ENCODE peak calls at places on chromosomes 11 and 22, in ten cellular contexts. One of them, this sample, is unnamed.

GRCh38 chr22:39556970-39557811 is 13.4 kb upstream of the CACNA1I start:
- DNase-seq in CD4-positive, alpha-beta T cell: peak; percentile 38
- DNase-seq in HTR-8/SVneo: no peak
- DNase-seq in fibroblast of the conjunctiva: no peak
- DNase-seq in DMS 273 treated with DMSO at 0.1 percent for 48 hours: no peak
- DNase-seq in H7: peak; percentile 88
- DNase-seq in epithelial cell of proximal tubule: no peak
- DNase-seq in effector memory CD4-positive, alpha-beta T cell: no peak
- DNase-seq in memory B cell: no peak
- DNase-seq in Calu3: peak; percentile 47
- DNase-seq in this sample: peak; percentile 22

GRCh38 chr22:45231293-45231692 is 9.4 kb downstream of the KIAA0930 start:
- DNase-seq in CD4-positive, alpha-beta T cell: no peak
- DNase-seq in HTR-8/SVneo: no peak
- DNase-seq in fibroblast of the conjunctiva: no peak
- DNase-seq in DMS 273 treated with DMSO at 0.1 percent for 48 hours: no peak
- DNase-seq in H7: peak; percentile 20
- DNase-seq in epithelial cell of proximal tubule: no peak
- DNase-seq in effector memory CD4-positive, alpha-beta T cell: no peak
- DNase-seq in memory B cell: no peak
- DNase-seq in Calu3: no peak
- DNase-seq in this sample: no peak

GRCh38 chr11:94802501-94802900 is 34.3 kb downstream of the AMOTL1 start:
- DNase-seq in CD4-positive, alpha-beta T cell: no peak
- DNase-seq in HTR-8/SVneo: no peak
- DNase-seq in fibroblast of the conjunctiva: no peak
- DNase-seq in DMS 273 treated with DMSO at 0.1 percent for 48 hours: no peak
- DNase-seq in H7: no peak
- DNase-seq in epithelial cell of proximal tubule: no peak
- DNase-seq in effector memory CD4-positive, alpha-beta T cell: no peak
- DNase-seq in memory B cell: no peak
- DNase-seq in Calu3: no peak
- DNase-seq in this sample: no peak

GRCh38 chr22:31586137-31586920 is 75.7 kb downstream of the PISD start:
- DNase-seq in CD4-positive, alpha-beta T cell: no peak
- DNase-seq in HTR-8/SVneo: peak; percentile 43
- DNase-seq in fibroblast of the conjunctiva: peak; percentile 69
- DNase-seq in DMS 273 treated with DMSO at 0.1 percent for 48 hours: no peak
- DNase-seq in H7: no peak
- DNase-seq in epithelial cell of proximal tubule: no peak
- DNase-seq in effector memory CD4-positive, alpha-beta T cell: no peak
- DNase-seq in memory B cell: no peak
- DNase-seq in Calu3: no peak
- DNase-seq in this sample: peak; percentile 99

GRCh38 chr11:77883775-77884174 is 62.8 kb downstream of the AAMDC start:
- DNase-seq in CD4-positive, alpha-beta T cell: no peak
- DNase-seq in HTR-8/SVneo: no peak
- DNase-seq in fibroblast of the conjunctiva: no peak
- DNase-seq in DMS 273 treated with DMSO at 0.1 percent for 48 hours: peak; percentile 1
- DNase-seq in H7: no peak
- DNase-seq in epithelial cell of proximal tubule: no peak
- DNase-seq in effector memory CD4-positive, alpha-beta T cell: no peak
- DNase-seq in memory B cell: no peak
- DNase-seq in Calu3: no peak
- DNase-seq in this sample: peak; percentile 35

GRCh38 chr11:13883042-13883441 is 79.5 kb upstream of the SPON1 start:
- DNase-seq in CD4-positive, alpha-beta T cell: no peak
- DNase-seq in HTR-8/SVneo: no peak
- DNase-seq in fibroblast of the conjunctiva: no peak
- DNase-seq in DMS 273 treated with DMSO at 0.1 percent for 48 hours: no peak
- DNase-seq in H7: no peak
- DNase-seq in epithelial cell of proximal tubule: no peak
- DNase-seq in effector memory CD4-positive, alpha-beta T cell: no peak
- DNase-seq in memory B cell: no peak
- DNase-seq in Calu3: no peak
- DNase-seq in this sample: no peak

GRCh38 chr11:7520011-7520942 is 6.5 kb downstream of the PPFIBP2 start:
- DNase-seq in CD4-positive, alpha-beta T cell: no peak
- DNase-seq in HTR-8/SVneo: no peak
- DNase-seq in fibroblast of the conjunctiva: no peak
- DNase-seq in DMS 273 treated with DMSO at 0.1 percent for 48 hours: no peak
- DNase-seq in H7: no peak
- DNase-seq in epithelial cell of proximal tubule: no peak
- DNase-seq in effector memory CD4-positive, alpha-beta T cell: no peak
- DNase-seq in memory B cell: no peak
- DNase-seq in Calu3: no peak
- DNase-seq in this sample: no peak

GRCh38 chr22:40635940-40636379 is 559 bp downstream of the MRTFA start:
- DNase-seq in CD4-positive, alpha-beta T cell: no peak
- DNase-seq in HTR-8/SVneo: no peak
- DNase-seq in fibroblast of the conjunctiva: no peak
- DNase-seq in DMS 273 treated with DMSO at 0.1 percent for 48 hours: no peak
- DNase-seq in H7: no peak
- DNase-seq in epithelial cell of proximal tubule: no peak
- DNase-seq in effector memory CD4-positive, alpha-beta T cell: no peak
- DNase-seq in memory B cell: no peak
- DNase-seq in Calu3: no peak
- DNase-seq in this sample: no peak

GRCh38 chr11:16785520-16786128 is 47.2 kb downstream of the C11orf58 start:
- DNase-seq in CD4-positive, alpha-beta T cell: peak; percentile 21
- DNase-seq in HTR-8/SVneo: peak; percentile 80
- DNase-seq in fibroblast of the conjunctiva: peak; percentile 66
- DNase-seq in DMS 273 treated with DMSO at 0.1 percent for 48 hours: no peak
- DNase-seq in H7: peak; percentile 91
- DNase-seq in epithelial cell of proximal tubule: no peak
- DNase-seq in effector memory CD4-positive, alpha-beta T cell: peak; percentile 31
- DNase-seq in memory B cell: peak; percentile 38
- DNase-seq in Calu3: peak; percentile 72
- DNase-seq in this sample: peak; percentile 89

This sample was measured in choroid plexus epithelial cell.